ENCODE peak calls at places on chromosomes 4 and X, in six cellular contexts. R is transverse colon, O is stomach, V is Peyer's patch, E is body of pancreas, S is uterus. C is an unnamed sample. For H3K4me1, the result is how much of the 10 kb centered on the place peaks cover.

GRCh38 chr4:78691333-78691732 is 84.8 kb upstream of the BMP2K start:
- DNase-seq in S (no peak), O (no peak), E (no peak), V (no peak), R (no peak), C (no peak)

GRCh38 chrX:28988246-28988645 is 401.0 kb downstream of the IL1RAPL1 start:
- DNase-seq in V (no peak), O (peak), E (no peak), R (no peak), S (no peak), C (no peak)

GRCh38 chr4:183328832-183329231 is 6.6 kb upstream of the CLDN24 start:
- DNase-seq in O (no peak), R (no peak), S (no peak), E (no peak), V (no peak), C (no peak)

GRCh38 chr4:185874516-185875230 is 62.7 kb upstream of the SORBS2 start:
- DNase-seq in V (no peak), S (no peak), O (no peak), E (peak), R (no peak), C (no peak)

GRCh38 chr4:168711197-168712120 is 214.6 kb downstream of the PALLD start:
- DNase-seq in O (no peak), E (no peak), S (peak), V (no peak), R (no peak), C (no peak)

GRCh38 chr4:145881991-145882390 is 56.6 kb downstream of the ZNF827 start:
- DNase-seq in R (peak), O (peak), V (peak), S (no peak), E (peak), C (no peak)

GRCh38 chr4:188554413-188554812 is 415.2 kb downstream of the TRIML1 start:
- DNase-seq in R (no peak), O (no peak), V (no peak), E (no peak), S (no peak), C (no peak)

GRCh38 chr4:53783208-53783859 is 192.0 kb upstream of the LNX1 start:
- DNase-seq in O (no peak), R (no peak), V (no peak), S (no peak), E (no peak), C (no peak)

GRCh38 chr4:182346250-182346649 is 103.0 kb downstream of the TENM3 start:
- DNase-seq in V (no peak), S (no peak), R (no peak), O (no peak), E (no peak), C (no peak)

GRCh38 chrX:136754641-136755040 is 26.1 kb downstream of the ARHGEF6 start:
- DNase-seq in S (no peak), E (peak), R (no peak), O (no peak), V (no peak), C (no peak)

GRCh38 chr4:122086338-122086737 is 65.8 kb upstream of the BLTP1 start:
- DNase-seq in V (no peak), S (no peak), R (no peak), E (no peak), O (no peak), C (no peak)

GRCh38 chrX:40176256-40176978 is 78.7 kb upstream of the BCOR start:
- DNase-seq in E (peak), R (peak), S (peak), V (peak), O (peak), C (peak)
- TF ChIP-seq POLR2A in E (peak), R (peak), S (peak), V (peak), O (no peak), C (peak)

GRCh38 chr4:6888506-6889071 is 21.0 kb upstream of the TBC1D14 start:
- DNase-seq in V (peak), E (no peak), O (peak), R (no peak), S (no peak), C (no peak)
- H3K4me1 ChIP-seq in V (under half), E (under half), O (half or more), R (under half), S (under half), C (under half)

GRCh38 chrX:100768679-100769338 is 36.9 kb upstream of the SYTL4 start:
- DNase-seq in S (peak), O (peak), V (peak), E (peak), R (peak), C (peak)
- TF ChIP-seq POLR2A in S (no peak), O (no peak), V (no peak), E (no peak), R (no peak), C (no peak)

GRCh38 chr4:38675167-38676121 is 11.4 kb downstream of the KLF3 start:
- DNase-seq in R (peak), V (peak), S (peak), O (peak), E (peak), C (peak)
- H3K4me1 ChIP-seq in R (half or more), V (under half), S (under half), O (half or more), E (half or more), C (under half)

GRCh38 chrX:71111141-71111843 is at the start of gene IL2RG:
- DNase-seq in R (peak), E (peak), O (peak), S (no peak), V (peak), C (no peak)
- TF ChIP-seq POLR2A in R (peak), E (peak), O (no peak), S (no peak), V (peak), C (peak)

DNA sequence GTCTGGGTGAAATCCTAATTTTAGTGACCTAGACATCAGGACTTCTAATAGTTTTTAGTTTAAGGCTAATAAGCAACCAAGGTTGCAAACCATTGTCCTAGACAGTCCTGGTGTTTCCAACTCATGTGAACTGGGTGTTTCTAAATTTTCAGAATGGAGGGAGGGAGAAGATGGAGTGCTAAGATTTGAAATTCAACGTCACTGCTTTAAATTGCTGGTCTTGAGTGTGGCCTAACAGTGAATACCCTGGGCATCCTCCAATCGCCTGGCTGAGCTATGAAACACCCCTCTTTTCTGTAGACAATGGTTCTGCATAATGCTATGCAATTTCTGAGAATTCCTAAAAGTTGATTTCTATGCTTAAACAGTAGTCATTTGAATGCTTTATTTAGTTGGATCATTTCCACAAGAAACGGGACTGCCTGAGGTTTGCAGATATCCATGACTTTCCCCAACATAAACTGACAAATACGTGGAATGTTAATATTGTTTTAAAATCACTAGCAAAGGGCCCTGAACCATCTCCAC is 1.2 kb downstream of the FBXL5 start:
- DNase-seq in V (no peak), E (no peak), R (no peak), O (no peak), S (no peak), C (no peak)
- H3K4me1 ChIP-seq in V (under half), E (half or more), R (half or more), O (half or more), S (under half), C (under half)

C was measured in right lobe of liver.